ENCODE peak calls at places on chromosomes 3 and 15, in four cellular contexts. H is endothelial cell of umbilical vein, Z is body of pancreas, E is testis. O is an unnamed sample. For H3K27me3, the result is how much of the 10 kb centered on the place peaks cover.

GRCh38 chr3:180626844-180627243 is 24.9 kb downstream of the TTC14 start:
- DNase-seq in Z (no peak), E (no peak), H (no peak), O (no peak)

GRCh38 chr3:143183668-143183970 is 64.0 kb downstream of the CHST2 start:
- DNase-seq in H (no peak), E (no peak), Z (no peak), O (no peak)

GRCh38 chr3:151316267-151316991 is at the start of gene GPR87:
- DNase-seq in Z (no peak), H (no peak), E (no peak), O (no peak)

GRCh38 chr3:54783611-54784010 is 144.2 kb downstream of the LRTM1 start:
- DNase-seq in Z (no peak), E (no peak), H (no peak), O (no peak)

GRCh38 chr3:194369522-194370279 is at the start of gene LRRC15:
- DNase-seq in E (peak), H (peak), Z (peak), O (no peak)

GRCh38 chr3:106827515-106828213 is 549.6 kb upstream of the CCDC54 start:
- DNase-seq in Z (no peak), H (no peak), E (no peak), O (no peak)

GRCh38 chr15:67000896-67001295 is 64.5 kb upstream of the SMAD3 start:
- DNase-seq in Z (no peak), H (no peak), E (no peak), O (no peak)

GRCh38 chr3:13411186-13411860 is 8.8 kb downstream of the NUP210 start:
- DNase-seq in Z (no peak), E (no peak), H (no peak), O (peak)

GRCh38 chr3:72342450-72342849 is 505.8 kb downstream of the SHQ1 start:
- DNase-seq in H (no peak), Z (no peak), E (no peak), O (peak)

GRCh38 chr3:114827495-114827894 is 319.6 kb downstream of the ZBTB20 start:
- DNase-seq in Z (no peak), H (peak), E (no peak), O (no peak)
- TF ChIP-seq CTCF in Z (peak), H (peak), E (no peak), O (peak)

GRCh38 chr3:49172616-49173041 is 1.2 kb downstream of the KLHDC8B start:
- DNase-seq in H (peak), Z (peak), E (peak), O (no peak)

GRCh38 chr3:49170744-49171118 is 667 bp upstream of the KLHDC8B start:
- DNase-seq in H (no peak), Z (no peak), E (no peak), O (no peak)

GRCh38 chr3:49173116-49173791 is 1.9 kb downstream of the KLHDC8B start:
- DNase-seq in E (peak), H (peak), Z (peak), O (no peak)

GRCh38 chr3:49171775-49172500 is 540 bp downstream of the KLHDC8B start:
- DNase-seq in Z (no peak), E (no peak), H (no peak), O (no peak)

DNA sequence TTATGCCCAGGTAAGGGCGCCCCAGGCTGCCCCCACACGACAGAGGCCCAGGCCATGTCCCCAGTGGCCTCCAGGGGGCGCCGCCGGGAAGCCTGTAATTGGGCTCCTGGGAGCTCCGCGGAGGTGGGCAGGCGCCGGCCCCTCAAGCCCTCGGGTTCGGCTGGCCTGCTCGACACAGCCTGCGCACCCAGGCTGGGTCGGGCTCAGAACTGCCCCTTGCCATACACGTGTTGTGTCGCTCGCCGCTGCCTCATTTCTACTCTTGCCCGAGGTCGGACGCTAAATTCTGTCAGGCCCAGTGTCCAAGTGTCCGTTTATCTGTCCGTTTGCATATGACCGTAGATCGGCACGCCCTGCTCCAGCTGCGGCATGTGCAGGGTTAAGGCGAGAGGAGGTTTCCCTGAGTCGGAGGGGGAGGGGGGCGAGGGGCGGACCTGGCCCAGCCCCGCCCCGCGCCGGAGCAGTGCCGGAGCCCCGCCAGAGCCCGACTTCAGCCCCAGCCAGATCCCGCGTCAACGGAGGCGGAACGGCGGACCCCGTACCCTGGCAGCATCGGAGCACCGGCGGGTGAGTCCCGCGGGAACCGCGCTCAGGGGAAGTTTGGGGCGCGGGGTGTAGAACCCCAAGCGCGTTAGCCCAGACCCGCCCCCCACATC is at the start of gene KLHDC8B:
- DNase-seq in H (peak), Z (peak), E (peak), O (peak)
- TF ChIP-seq POLR2A in H (peak), Z (peak), E (no peak), O (no peak)

GRCh38 chr15:47718474-47719440 is 1.5 kb downstream of the SEMA6D start:
- DNase-seq in E (peak), Z (peak), H (peak), O (no peak)
- H3K27me3 ChIP-seq in E (under half), Z (under half), H (under half), O (under half)

GRCh38 chr3:168095611-168096209 is at the start of gene GOLIM4:
- DNase-seq in H (peak), E (peak), Z (peak), O (peak)
- TF ChIP-seq CTCF in H (no peak), E (no peak), Z (peak), O (no peak)

GRCh38 chr15:52527898-52528464 is 699 bp downstream of the MYO5A start:
- DNase-seq in H (peak), Z (peak), E (peak), O (peak)

GRCh38 chr15:52529289-52529929 is 729 bp upstream of the MYO5A start:
- DNase-seq in E (peak), H (no peak), Z (peak), O (peak)

GRCh38 chr15:52528465-52529288 is at the start of gene MYO5A:
- DNase-seq in E (peak), H (peak), Z (peak), O (peak)

GRCh38 chr15:52529940-52530339 is 1.3 kb upstream of the MYO5A start:
- DNase-seq in Z (no peak), E (no peak), H (no peak), O (no peak)

GRCh38 chr15:52532427-52532826 is 3.7 kb upstream of the MYO5A start:
- DNase-seq in Z (no peak), E (no peak), H (no peak), O (no peak)
- TF ChIP-seq POLR2A in Z (no peak), E (no peak), H (no peak), O (no peak)

GRCh38 chr3:120284702-120285507 is at the start of gene GPR156:
- DNase-seq in E (peak), Z (no peak), H (no peak), O (no peak)
- H3K27me3 ChIP-seq in E (under half), Z (under half), H (under half), O (under half)

DNA sequence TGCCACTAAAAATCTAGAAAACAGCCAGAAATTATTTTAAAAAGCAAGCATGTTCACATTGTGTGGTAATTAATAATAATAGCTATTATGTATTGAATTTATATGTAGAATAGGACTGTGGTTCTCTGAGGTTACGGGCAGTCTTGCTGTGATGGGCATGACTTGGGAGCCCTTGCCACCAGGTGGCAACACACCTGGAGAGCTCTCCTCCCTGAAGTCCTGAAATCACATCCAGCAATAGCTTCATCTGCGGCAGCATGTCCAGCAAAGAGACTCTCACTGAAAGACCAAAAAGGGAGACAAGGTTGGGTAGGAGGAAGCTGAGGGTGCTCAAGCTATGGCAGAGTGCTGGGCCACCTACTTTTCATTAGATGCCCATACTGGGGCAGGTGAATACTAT is 206.8 kb upstream of the IL12A start:
- DNase-seq in H (no peak), Z (no peak), E (no peak), O (no peak)
- TF ChIP-seq CTCF in H (no peak), Z (no peak), E (no peak), O (no peak)

GRCh38 chr15:82540055-82540983 is at the start of gene RPS17:
- DNase-seq in E (peak), Z (peak), H (peak), O (peak)
- TF ChIP-seq POLR2A in E (no peak), Z (peak), H (peak), O (peak)

DNA sequence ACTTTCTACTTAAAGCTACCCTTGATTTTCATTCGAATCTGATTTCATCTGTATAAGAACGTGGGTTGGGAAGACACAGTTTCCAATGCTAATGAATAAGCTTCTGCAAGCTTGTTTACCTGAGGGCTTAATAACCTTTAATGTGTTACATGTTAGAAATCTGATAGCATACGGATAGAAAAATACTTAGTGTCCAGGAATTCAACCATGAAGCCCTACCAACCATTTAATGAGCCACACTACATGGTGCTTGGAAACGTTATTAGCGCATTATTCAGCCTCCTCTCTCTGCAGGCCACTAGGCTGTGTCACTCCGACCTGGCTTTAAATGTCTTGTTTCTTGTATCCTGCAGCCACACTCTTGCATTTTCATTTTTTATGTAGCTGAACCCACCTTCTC is 1.6 kb downstream of the FAM81A start:
- DNase-seq in H (no peak), E (no peak), Z (no peak), O (no peak)
- H3K27me3 ChIP-seq in H (under half), E (under half), Z (under half), O (under half)

GRCh38 chr15:90716976-90717821 is at the start of gene BLM:
- DNase-seq in Z (peak), H (peak), E (peak), O (peak)
- TF ChIP-seq CTCF in Z (peak), H (peak), E (peak), O (peak)